ENCODE peak calls at places on chromosomes 13 and 19, in ten cellular contexts. E is MCF 10A; S is CD8-positive, alpha-beta T cell; L is fibroblast of lung; M is nephron progenitor cell; R is SK-N-SH; A is esophagus squamous epithelium; C is fibroblast of pulmonary artery; U is GM13976; J is AG09309. H is an unnamed sample.

GRCh38 chr19:13764821-13765394 is 586 bp downstream of the MRI1 start:
- DNase-seq in R (peak), U (peak), L (no peak), C (peak), J (no peak), E (no peak), S (peak), A (no peak), M (peak), H (no peak)

GRCh38 chr19:17865364-17866311 is 5.9 kb downstream of the RPL18A start:
- DNase-seq in C (no peak), E (peak), M (no peak), S (no peak), A (no peak), J (no peak), U (no peak), L (no peak), R (peak), H (no peak)

GRCh38 chr19:17202249-17202648 is 12.9 kb upstream of the USE1 start:
- DNase-seq in U (no peak), R (no peak), M (no peak), A (no peak), S (no peak), J (no peak), C (no peak), L (no peak), E (peak), H (no peak)

GRCh38 chr19:18440421-18440877 is 2.5 kb upstream of the ISYNA1 start:
- DNase-seq in M (no peak), A (no peak), C (no peak), U (peak), L (no peak), R (peak), S (no peak), J (no peak), E (peak), H (no peak)

GRCh38 chr19:52670046-52670445 is 31.9 kb upstream of the ZNF83 start:
- DNase-seq in L (no peak), M (no peak), A (no peak), E (peak), R (no peak), U (no peak), S (no peak), C (no peak), J (no peak), H (peak)

GRCh38 chr19:41707871-41708371 is 505 bp upstream of the CEACAM5 start:
- DNase-seq in R (no peak), U (no peak), E (no peak), C (no peak), L (no peak), M (no peak), A (no peak), J (no peak), S (no peak), H (no peak)

GRCh38 chr13:110215606-110216005 is 91.4 kb downstream of the COL4A1 start:
- DNase-seq in J (no peak), M (no peak), S (no peak), U (no peak), A (no peak), L (peak), R (no peak), C (no peak), E (no peak), H (no peak)

GRCh38 chr13:77386880-77387606 is 60.1 kb upstream of the MYCBP2 start:
- DNase-seq in M (no peak), A (no peak), C (peak), S (no peak), R (no peak), L (peak), U (peak), E (peak), J (peak), H (no peak)

GRCh38 chr19:29364224-29364726 is 151.3 kb upstream of the UQCRFS1 start:
- DNase-seq in S (peak), E (no peak), M (no peak), J (no peak), U (no peak), R (no peak), A (no peak), C (no peak), L (no peak), H (no peak)

DNA sequence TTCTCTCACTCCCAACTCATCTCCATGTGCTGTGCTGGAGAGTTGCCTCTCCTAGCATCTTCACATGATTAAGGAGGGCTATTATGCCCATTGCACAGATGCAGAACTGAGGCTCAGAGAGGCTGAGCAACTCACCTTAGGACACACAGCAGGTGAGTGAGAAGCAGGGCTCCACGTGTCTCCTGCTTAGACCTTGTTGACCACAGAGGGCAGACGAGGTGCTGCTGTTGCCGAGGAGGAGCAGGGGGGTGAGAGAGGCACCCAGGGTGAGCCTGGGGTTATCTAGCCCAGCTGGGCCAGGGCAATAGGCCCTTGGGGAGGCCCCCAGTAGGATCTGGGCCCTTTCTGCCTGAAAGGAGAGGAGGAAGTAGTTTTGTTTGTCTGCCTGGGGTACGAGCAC is 2.4 kb upstream of the HSH2D start:
- DNase-seq in S (no peak), J (no peak), L (no peak), C (no peak), A (no peak), E (no peak), R (no peak), M (no peak), U (peak), H (no peak)
- TF ChIP-seq CTCF in S (no peak), J (no peak), L (no peak), C (no peak), A (no peak), E (no peak), R (no peak), M (no peak), U (no peak), H (no peak)

DNA sequence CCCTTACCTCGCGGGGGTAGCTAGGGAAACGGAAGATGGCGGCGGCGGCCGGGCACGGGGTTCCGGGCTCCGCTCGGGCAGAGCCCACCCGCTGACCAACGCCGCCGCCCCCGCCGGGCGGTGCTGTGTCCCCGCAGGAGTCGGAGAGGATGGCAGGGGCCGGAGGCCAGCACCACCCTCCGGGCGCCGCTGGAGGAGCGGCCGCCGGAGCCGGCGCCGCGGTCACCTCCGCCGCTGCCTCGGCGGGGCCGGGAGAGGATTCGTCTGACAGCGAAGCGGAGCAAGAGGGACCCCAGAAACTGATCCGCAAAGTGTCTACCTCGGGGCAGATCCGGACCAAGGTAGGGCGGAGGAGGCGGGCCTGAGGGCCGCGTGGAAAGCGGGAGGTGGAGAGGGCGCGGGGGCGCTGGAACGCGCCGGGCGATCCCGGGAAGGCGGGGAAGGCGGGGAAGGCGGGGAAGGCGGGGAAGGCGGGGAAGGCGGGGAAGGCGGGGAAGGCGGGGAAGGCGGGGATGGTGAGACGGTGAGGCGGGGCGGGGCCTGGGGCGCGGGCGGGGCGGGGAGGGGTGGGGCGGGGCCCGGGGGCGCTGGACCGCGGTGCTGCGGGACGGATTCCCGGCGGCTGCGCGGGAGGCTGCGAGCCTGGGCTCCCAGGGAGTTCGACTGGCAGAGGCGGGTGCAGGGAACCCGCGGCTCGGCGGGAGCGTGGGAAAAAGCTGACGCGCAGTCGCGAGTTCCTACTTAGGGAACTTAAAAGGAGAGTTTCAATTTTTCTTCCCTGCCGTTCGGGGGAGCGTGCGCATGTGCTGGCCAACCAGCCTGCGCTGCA is at the start of gene DGKH:
- DNase-seq in C (peak), E (peak), A (no peak), R (peak), M (peak), U (peak), L (peak), J (no peak), S (peak), H (no peak)
- TF ChIP-seq CTCF in C (no peak), E (peak), A (no peak), R (peak), M (no peak), U (peak), L (peak), J (no peak), S (no peak), H (peak)

GRCh38 chr19:34265221-34265650 is 10.9 kb downstream of the GARRE1 start:
- DNase-seq in S (no peak), R (no peak), J (no peak), M (no peak), A (no peak), C (no peak), U (no peak), L (no peak), E (peak), H (no peak)

GRCh38 chr19:34273121-34273845 is 18.9 kb downstream of the GARRE1 start:
- DNase-seq in L (no peak), R (no peak), A (no peak), M (no peak), C (no peak), J (no peak), U (no peak), E (no peak), S (no peak), H (no peak)

GRCh38 chr19:34269968-34270621 is 15.7 kb downstream of the GARRE1 start:
- DNase-seq in J (no peak), E (peak), U (peak), M (peak), L (peak), A (no peak), S (peak), C (peak), R (no peak), H (no peak)

GRCh38 chr19:34269081-34269480 is 14.7 kb downstream of the GARRE1 start:
- DNase-seq in U (no peak), R (no peak), L (no peak), C (no peak), E (no peak), M (no peak), S (no peak), J (no peak), A (no peak), H (no peak)

GRCh38 chr19:34269489-34269888 is 15.1 kb downstream of the GARRE1 start:
- DNase-seq in S (no peak), L (no peak), U (no peak), R (no peak), A (no peak), J (no peak), C (no peak), E (no peak), M (no peak), H (no peak)
- TF ChIP-seq CTCF in S (no peak), L (no peak), U (no peak), R (no peak), A (no peak), J (no peak), C (no peak), E (no peak), M (no peak), H (no peak)

GRCh38 chr19:6709549-6709948 is 10.9 kb downstream of the C3 start:
- DNase-seq in C (no peak), M (no peak), J (no peak), R (no peak), L (no peak), U (no peak), E (no peak), A (no peak), S (no peak), H (no peak)

GRCh38 chr19:6707658-6708018 is 12.8 kb downstream of the C3 start:
- DNase-seq in J (no peak), S (no peak), R (no peak), U (no peak), A (no peak), C (no peak), E (no peak), L (no peak), M (no peak), H (no peak)

GRCh38 chr19:6707011-6707657 is 13.3 kb downstream of the C3 start:
- DNase-seq in M (no peak), L (no peak), U (no peak), J (no peak), C (no peak), R (no peak), A (no peak), S (no peak), E (no peak), H (no peak)

GRCh38 chr19:6706633-6706958 is 13.9 kb downstream of the C3 start:
- DNase-seq in E (no peak), M (no peak), C (no peak), S (no peak), R (no peak), A (no peak), J (no peak), U (no peak), L (no peak), H (no peak)

DNA sequence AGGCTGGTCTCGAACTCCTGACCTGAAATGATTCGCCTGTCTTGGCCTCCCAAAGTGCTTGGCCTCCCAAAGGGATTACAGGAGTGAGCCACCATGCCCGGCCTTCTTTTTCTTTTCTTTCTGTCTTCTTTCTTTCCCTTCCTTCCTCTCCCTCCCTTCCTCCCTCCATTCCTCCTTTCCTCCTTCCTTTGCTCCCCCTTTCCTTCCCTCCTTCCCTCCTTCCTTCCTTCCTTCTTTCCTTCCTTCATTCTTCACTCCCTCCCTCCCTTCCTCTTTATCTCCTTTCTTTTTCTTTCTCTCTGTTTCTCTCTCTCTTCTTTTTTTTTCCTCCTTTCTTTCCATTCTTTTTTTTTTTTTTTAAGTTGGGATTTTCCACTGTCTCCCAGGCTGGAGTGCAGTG is 12.1 kb downstream of the C3 start:
- DNase-seq in R (no peak), C (no peak), M (no peak), A (no peak), U (no peak), L (no peak), E (no peak), J (no peak), S (no peak), H (no peak)
- TF ChIP-seq CTCF in R (no peak), C (no peak), M (no peak), A (no peak), U (no peak), L (no peak), E (no peak), J (no peak), S (no peak), H (no peak)

GRCh38 chr19:50629194-50629593 is 10.5 kb downstream of the SYT3 start:
- DNase-seq in M (no peak), R (no peak), L (no peak), C (no peak), U (no peak), E (no peak), J (no peak), S (no peak), A (no peak), H (no peak)

GRCh38 chr19:50633973-50634372 is 5.7 kb downstream of the SYT3 start:
- DNase-seq in E (no peak), R (no peak), J (no peak), L (no peak), C (no peak), M (no peak), A (no peak), U (no peak), S (no peak), H (no peak)

GRCh38 chr19:50633359-50633758 is 6.3 kb downstream of the SYT3 start:
- DNase-seq in A (no peak), C (no peak), U (no peak), R (no peak), E (no peak), S (no peak), L (no peak), M (no peak), J (no peak), H (no peak)

GRCh38 chr19:50629801-50630200 is 9.9 kb downstream of the SYT3 start:
- DNase-seq in S (no peak), A (no peak), E (no peak), C (no peak), M (no peak), U (peak), R (no peak), J (no peak), L (no peak), H (no peak)

DNA sequence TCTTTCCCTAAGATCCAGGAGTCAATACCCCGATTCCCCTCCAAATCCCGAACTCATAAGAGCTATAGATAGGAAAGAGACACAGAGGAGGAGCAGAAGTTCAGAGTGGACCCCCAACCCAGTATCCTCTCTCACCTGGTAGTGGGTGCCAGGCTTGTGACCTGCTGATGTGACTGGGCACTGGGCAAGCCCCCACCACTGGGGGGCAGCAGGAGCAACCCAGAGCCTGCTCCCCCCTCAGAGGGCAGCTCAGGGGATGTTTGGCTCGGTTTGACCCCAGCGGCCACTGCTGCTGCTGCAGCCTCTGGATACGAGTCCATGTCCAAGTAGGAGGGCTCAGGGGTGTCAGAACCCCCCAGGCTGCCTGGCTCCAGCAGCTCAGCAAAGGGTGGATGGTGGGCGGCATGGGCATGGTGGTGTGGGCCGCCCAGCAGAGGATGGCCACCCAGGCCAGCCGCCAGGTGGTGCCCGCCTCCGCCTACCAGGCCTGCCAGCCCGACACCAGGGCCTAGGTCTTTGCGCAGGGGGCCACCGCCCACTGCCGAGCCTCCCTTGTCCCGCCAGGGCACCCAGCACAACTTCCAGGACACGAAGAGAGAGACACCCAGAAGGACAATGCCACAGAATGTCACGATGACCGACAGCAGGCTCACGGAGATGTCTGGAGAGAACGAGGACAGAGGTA is 7.4 kb downstream of the SYT3 start:
- DNase-seq in L (no peak), C (no peak), M (no peak), E (no peak), S (no peak), A (no peak), R (no peak), J (no peak), U (no peak), H (no peak)
- TF ChIP-seq CTCF in L (no peak), C (no peak), M (no peak), E (no peak), S (no peak), A (no peak), R (no peak), J (no peak), U (no peak), H (no peak)

GRCh38 chr13:50275392-50276063 is 260.3 kb downstream of the KCNRG start:
- DNase-seq in J (no peak), R (no peak), C (no peak), A (no peak), M (no peak), U (no peak), E (peak), S (no peak), L (no peak), H (no peak)
- TF ChIP-seq CTCF in J (no peak), R (no peak), C (no peak), A (no peak), M (no peak), U (no peak), E (no peak), S (no peak), L (no peak), H (no peak)

H was measured in Panc1.